ENCODE peak calls at places on chromosomes 3 and 15, in four cellular contexts. T, E, F and Q are unnamed samples.

GRCh38 chr3:187193181-187193580 is 4.1 kb upstream of the RTP1 start:
- DNase-seq in T (no peak), E (no peak), F (no peak), Q (no peak)

GRCh38 chr3:126620743-126621142 is 34.2 kb downstream of the TXNRD3 start:
- DNase-seq in T (no peak), E (no peak), F (no peak), Q (no peak)

GRCh38 chr15:83030021-83030420 is 18.6 kb upstream of the C15orf40 start:
- DNase-seq in T (no peak), E (peak; percentile 19), F (no peak), Q (no peak)

GRCh38 chr15:56243774-56244236 is at the start of gene RFX7:
- DNase-seq in T (peak; percentile 93), E (no peak), F (peak; percentile 78), Q (peak; percentile 78)

GRCh38 chr3:134008630-134009156 is 21.0 kb downstream of the SLCO2A1 start:
- DNase-seq in T (no peak), E (peak; percentile 79), F (no peak), Q (no peak)

GRCh38 chr3:31356941-31357340 is 175.8 kb upstream of the STT3B start:
- DNase-seq in T (no peak), E (no peak), F (no peak), Q (peak; percentile 18)

GRCh38 chr3:52346623-52347530 is 30.8 kb downstream of the DNAH1 start:
- DNase-seq in T (no peak), E (no peak), F (no peak), Q (no peak)

GRCh38 chr3:146037697-146038096 is 123.3 kb downstream of the PLOD2 start:
- DNase-seq in T (no peak), E (no peak), F (no peak), Q (no peak)

GRCh38 chr3:24259901-24260512 is 234.6 kb downstream of the THRB start:
- DNase-seq in T (no peak), E (no peak), F (no peak), Q (no peak)

GRCh38 chr3:36362216-36362615 is 18.1 kb upstream of the STAC start:
- DNase-seq in T (no peak), E (no peak), F (no peak), Q (no peak)

GRCh38 chr3:45145681-45146614 is at the start of gene CDCP1:
- DNase-seq in T (peak; percentile 58), E (no peak), F (no peak), Q (no peak)

GRCh38 chr15:45307230-45307924 is 55.3 kb downstream of the SLC28A2 start:
- DNase-seq in T (peak; percentile 42), E (peak; percentile 32), F (no peak), Q (no peak)

GRCh38 chr3:111845996-111846395 is 13.1 kb upstream of the PHLDB2 start:
- DNase-seq in T (no peak), E (no peak), F (no peak), Q (no peak)

GRCh38 chr3:156787926-156788663 is 38.1 kb upstream of the LEKR1 start:
- DNase-seq in T (peak; percentile 17), E (peak; percentile 52), F (no peak), Q (no peak)

GRCh38 chr15:83100072-83100646 is 7.3 kb upstream of the TM6SF1 start:
- DNase-seq in T (no peak), E (no peak), F (no peak), Q (no peak)

GRCh38 chr15:25715536-25716413 is 147.4 kb downstream of the ATP10A start:
- DNase-seq in T (no peak), E (no peak), F (no peak), Q (no peak)

GRCh38 chr3:191085091-191085490 is 114.0 kb upstream of the OSTN start:
- DNase-seq in T (no peak), E (no peak), F (no peak), Q (no peak)

GRCh38 chr3:112640333-112640863 is 545 bp downstream of the CCDC80 start:
- DNase-seq in T (peak; percentile 32), E (no peak), F (no peak), Q (no peak)

GRCh38 chr3:116048991-116049390 is 396.3 kb downstream of the LSAMP start:
- DNase-seq in T (no peak), E (no peak), F (no peak), Q (no peak)

GRCh38 chr15:76345880-76346665 is 9.5 kb downstream of the ISL2 start:
- DNase-seq in T (no peak), E (no peak), F (no peak), Q (no peak)

GRCh38 chr3:52149021-52149420 is 5.2 kb downstream of the POC1A start:
- DNase-seq in T (no peak), E (no peak), F (no peak), Q (no peak)

GRCh38 chr3:57752307-57752706 is 3.8 kb upstream of the SLMAP start:
- DNase-seq in T (no peak), E (peak; percentile 88), F (no peak), Q (no peak)

GRCh38 chr3:66144792-66145733 is 75.7 kb upstream of the SLC25A26 start:
- DNase-seq in T (no peak), E (no peak), F (no peak), Q (no peak)

GRCh38 chr3:13575459-13576061 is 26.6 kb downstream of the FBLN2 start:
- DNase-seq in T (peak; percentile 92), E (no peak), F (no peak), Q (no peak)

GRCh38 chr3:13572926-13573623 is 24.1 kb downstream of the FBLN2 start:
- DNase-seq in T (no peak), E (no peak), F (no peak), Q (no peak)

GRCh38 chr3:13574798-13575451 is 26.0 kb downstream of the FBLN2 start:
- DNase-seq in T (no peak), E (no peak), F (no peak), Q (no peak)

GRCh38 chr3:13571831-13572750 is 23.2 kb downstream of the FBLN2 start:
- DNase-seq in T (peak; percentile 15), E (no peak), F (no peak), Q (no peak)

DNA sequence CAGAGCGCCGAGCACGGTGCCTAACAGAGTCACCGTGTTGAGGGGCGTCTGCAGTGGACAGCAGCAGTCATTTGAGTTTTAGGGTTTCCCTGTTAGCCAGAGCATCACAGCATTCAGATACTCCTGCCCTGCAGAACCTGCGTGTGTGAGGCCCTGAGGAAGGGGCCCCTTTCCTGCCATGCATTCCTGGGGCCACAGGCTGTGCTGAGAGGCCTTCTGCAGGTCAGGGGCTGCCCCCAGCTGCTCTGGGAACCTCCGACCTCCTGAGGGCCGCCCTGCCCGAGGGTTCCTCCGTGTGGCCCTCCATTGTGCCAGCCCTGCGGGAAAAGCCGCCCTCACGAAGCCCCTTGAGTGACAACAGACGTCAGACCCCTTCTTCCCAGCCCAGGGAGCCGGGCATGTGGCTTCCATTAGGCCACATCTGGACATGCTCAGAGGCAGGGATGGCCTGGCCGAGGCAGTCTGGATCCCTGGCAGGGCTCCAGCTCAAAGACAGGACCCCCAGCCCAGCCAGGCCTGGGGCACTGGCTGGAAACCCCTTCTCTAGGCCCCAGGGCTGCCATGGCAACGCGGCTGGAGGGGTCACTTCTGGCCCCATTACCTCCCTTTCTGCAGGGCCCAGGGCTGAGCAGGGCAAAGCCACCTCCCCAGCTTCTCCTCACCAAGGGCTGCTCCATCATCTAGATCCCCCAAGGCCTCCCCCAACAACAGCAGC is 25.3 kb downstream of the FBLN2 start:
- DNase-seq in T (peak; percentile 95), E (no peak), F (no peak), Q (no peak)
- H3K4me2 ChIP-seq in T (no peak overlapping the region), E (no peak overlapping the region), F (no peak overlapping the region), Q (no peak overlapping the region)

GRCh38 chr3:71194785-71195184 is 388.7 kb downstream of the FOXP1 start:
- DNase-seq in T (no peak), E (no peak), F (no peak), Q (no peak)
- H3K27ac ChIP-seq in T (no peak overlapping the region), E (no peak overlapping the region), F (no peak overlapping the region), Q (no peak overlapping the region)

GRCh38 chr3:10389341-10389740 is 68.4 kb upstream of the SEC13 start:
- DNase-seq in T (no peak), E (no peak), F (no peak), Q (no peak)
- H3K4me2 ChIP-seq in T (no peak overlapping the region), E (no peak overlapping the region), F (no peak overlapping the region), Q (no peak overlapping the region)

GRCh38 chr3:136901391-136901790 is 39.4 kb downstream of the NCK1 start:
- DNase-seq in T (no peak), E (no peak), F (no peak), Q (no peak)
- H3K27ac ChIP-seq in T (no peak overlapping the region), E (no peak overlapping the region), F (no peak overlapping the region), Q (no peak overlapping the region)

GRCh38 chr3:167773584-167773983 is 38.1 kb downstream of the SERPINI1 start:
- DNase-seq in T (no peak), E (no peak), F (no peak), Q (no peak)
- H3K4me2 ChIP-seq in T (no peak overlapping the region), E (no peak overlapping the region), F (no peak overlapping the region), Q (no peak overlapping the region)

GRCh38 chr15:40104296-40104864 is 4.3 kb downstream of the BMF start:
- DNase-seq in T (no peak), E (no peak), F (no peak), Q (no peak)
- H3K27ac ChIP-seq in T (peak overlapping the region; percentile 97), E (no peak overlapping the region), F (no peak overlapping the region), Q (no peak overlapping the region)

DNA sequence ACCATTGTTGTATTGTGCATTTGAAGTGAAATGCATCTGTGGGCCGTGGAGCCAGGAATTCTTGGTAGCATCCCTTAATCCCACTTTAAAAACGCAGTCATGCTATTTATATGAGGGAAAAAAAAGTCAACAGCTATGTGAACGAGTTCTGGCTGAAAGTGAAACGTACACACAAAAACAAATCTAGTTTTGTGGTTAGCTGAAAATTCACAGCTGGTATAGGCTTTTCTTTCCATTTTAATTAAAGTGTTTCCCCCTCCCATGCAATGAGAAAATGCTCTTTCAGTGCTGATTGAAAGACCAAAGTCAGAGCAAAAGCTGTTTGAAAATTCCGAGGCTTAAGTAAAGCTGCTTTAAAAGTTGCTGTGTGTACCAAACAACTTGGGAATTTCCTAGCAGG is 297.4 kb downstream of the PLCL2 start:
- DNase-seq in T (no peak), E (no peak), F (no peak), Q (no peak)
- H3K4me2 ChIP-seq in T (no peak overlapping the region), E (no peak overlapping the region), F (no peak overlapping the region), Q (no peak overlapping the region)

DNA sequence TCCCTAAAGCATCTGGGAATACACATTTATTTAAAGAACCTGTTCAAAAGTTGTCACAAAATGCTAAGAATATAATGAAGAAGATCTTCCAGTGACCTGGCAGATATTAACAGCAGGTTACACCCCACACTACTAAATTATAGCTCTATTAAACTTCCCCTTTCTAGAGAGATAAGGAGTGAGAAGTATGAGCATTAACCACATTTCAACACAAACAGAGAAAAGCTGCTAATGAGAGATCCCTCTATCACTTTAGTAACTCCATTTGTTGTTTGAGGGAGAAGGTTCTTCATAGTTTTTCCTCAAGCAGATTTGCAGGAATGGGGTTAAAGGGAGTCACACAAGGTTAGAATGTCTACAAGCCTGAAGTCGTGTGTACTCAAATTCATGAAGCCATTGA is 3.6 kb downstream of the COL8A1 start:
- DNase-seq in T (no peak), E (no peak), F (no peak), Q (no peak)
- H3K27ac ChIP-seq in T (peak overlapping the region; percentile 22), E (no peak overlapping the region), F (no peak overlapping the region), Q (no peak overlapping the region)

DNA sequence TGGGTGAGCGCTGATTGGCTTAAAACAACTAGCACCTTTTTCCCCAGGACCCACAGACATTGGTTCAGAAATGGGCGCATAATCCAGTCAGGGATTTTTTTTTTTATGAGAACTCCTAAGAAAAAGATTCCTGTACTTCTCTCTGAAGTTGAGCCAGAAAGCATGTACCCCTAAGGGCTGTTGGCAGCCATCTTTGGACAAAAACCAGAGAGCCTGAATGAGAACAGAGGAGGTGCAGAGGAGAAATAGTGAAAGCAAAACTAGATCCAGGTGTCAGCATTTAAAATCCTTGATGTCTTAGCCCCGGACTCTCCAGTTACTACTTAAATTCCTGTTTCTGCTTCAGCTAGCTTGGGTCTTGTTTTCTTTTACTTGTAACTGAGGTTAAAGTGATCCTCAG is 1.9 kb upstream of the SLC27A2 start:
- DNase-seq in T (no peak), E (no peak), F (no peak), Q (no peak)
- H3K4me2 ChIP-seq in T (no peak overlapping the region), E (no peak overlapping the region), F (no peak overlapping the region), Q (no peak overlapping the region)